ENCODE peak calls at places on chromosome 12, in nine cellular contexts. One of them, this sample, is unnamed.

GRCh38 chr12:32051511-32052299 is 54.9 kb upstream of the BICD1 start:
- DNase-seq in tibial artery: no peak
- DNase-seq in dorsolateral prefrontal cortex: no peak
- DNase-seq in cardiac fibroblast: peak
- DNase-seq in ovary: no peak
- DNase-seq in HCT116: peak
- DNase-seq in fibroblast of mammary gland: peak
- DNase-seq in left ventricle myocardium inferior: no peak
- DNase-seq in epithelial cell of esophagus: peak
- DNase-seq in this sample: peak

GRCh38 chr12:120936197-120936596 is 32.0 kb upstream of the SPPL3 start:
- DNase-seq in tibial artery: peak
- DNase-seq in dorsolateral prefrontal cortex: no peak
- DNase-seq in cardiac fibroblast: no peak
- DNase-seq in ovary: no peak
- DNase-seq in HCT116: no peak
- DNase-seq in fibroblast of mammary gland: no peak
- DNase-seq in left ventricle myocardium inferior: peak
- DNase-seq in epithelial cell of esophagus: no peak
- DNase-seq in this sample: no peak

GRCh38 chr12:14769837-14770494 is 33.3 kb downstream of the WBP11 start:
- DNase-seq in tibial artery: peak
- DNase-seq in dorsolateral prefrontal cortex: peak
- DNase-seq in cardiac fibroblast: peak
- DNase-seq in ovary: peak
- DNase-seq in HCT116: peak
- DNase-seq in fibroblast of mammary gland: peak
- DNase-seq in left ventricle myocardium inferior: peak
- DNase-seq in epithelial cell of esophagus: peak
- DNase-seq in this sample: peak

GRCh38 chr12:80332827-80333226 is 111.2 kb upstream of the PTPRQ start:
- DNase-seq in tibial artery: no peak
- DNase-seq in dorsolateral prefrontal cortex: no peak
- DNase-seq in cardiac fibroblast: no peak
- DNase-seq in ovary: no peak
- DNase-seq in HCT116: no peak
- DNase-seq in fibroblast of mammary gland: no peak
- DNase-seq in left ventricle myocardium inferior: no peak
- DNase-seq in epithelial cell of esophagus: no peak
- DNase-seq in this sample: no peak

GRCh38 chr12:79664518-79664917 is 26.2 kb downstream of the PAWR start:
- DNase-seq in tibial artery: no peak
- DNase-seq in dorsolateral prefrontal cortex: no peak
- DNase-seq in cardiac fibroblast: no peak
- DNase-seq in ovary: no peak
- DNase-seq in HCT116: no peak
- DNase-seq in fibroblast of mammary gland: no peak
- DNase-seq in left ventricle myocardium inferior: no peak
- DNase-seq in epithelial cell of esophagus: no peak
- DNase-seq in this sample: no peak

GRCh38 chr12:99767809-99768208 is 120.3 kb downstream of the GARIN6 start:
- DNase-seq in tibial artery: no peak
- DNase-seq in dorsolateral prefrontal cortex: no peak
- DNase-seq in cardiac fibroblast: peak
- DNase-seq in ovary: no peak
- DNase-seq in HCT116: peak
- DNase-seq in fibroblast of mammary gland: peak
- DNase-seq in left ventricle myocardium inferior: no peak
- DNase-seq in epithelial cell of esophagus: peak
- DNase-seq in this sample: no peak

GRCh38 chr12:27498159-27498558 is 25.8 kb upstream of the PPFIBP1 start:
- DNase-seq in tibial artery: no peak
- DNase-seq in dorsolateral prefrontal cortex: no peak
- DNase-seq in cardiac fibroblast: no peak
- DNase-seq in ovary: no peak
- DNase-seq in HCT116: no peak
- DNase-seq in fibroblast of mammary gland: no peak
- DNase-seq in left ventricle myocardium inferior: no peak
- DNase-seq in epithelial cell of esophagus: no peak
- DNase-seq in this sample: no peak

GRCh38 chr12:2688381-2688881 is 106.3 kb upstream of the FKBP4 start:
- DNase-seq in tibial artery: no peak
- DNase-seq in dorsolateral prefrontal cortex: no peak
- DNase-seq in cardiac fibroblast: no peak
- DNase-seq in ovary: no peak
- DNase-seq in HCT116: no peak
- DNase-seq in fibroblast of mammary gland: no peak
- DNase-seq in left ventricle myocardium inferior: no peak
- DNase-seq in epithelial cell of esophagus: no peak
- DNase-seq in this sample: no peak

GRCh38 chr12:15001733-15002471 is 29.1 kb downstream of the PDE6H start:
- DNase-seq in tibial artery: peak
- DNase-seq in dorsolateral prefrontal cortex: peak
- DNase-seq in cardiac fibroblast: peak
- DNase-seq in ovary: peak
- DNase-seq in HCT116: no peak
- DNase-seq in fibroblast of mammary gland: peak
- DNase-seq in left ventricle myocardium inferior: peak
- DNase-seq in epithelial cell of esophagus: peak
- DNase-seq in this sample: no peak

GRCh38 chr12:69059465-69060457 is 126.8 kb upstream of the CPM start:
- DNase-seq in tibial artery: no peak
- DNase-seq in dorsolateral prefrontal cortex: no peak
- DNase-seq in cardiac fibroblast: peak
- DNase-seq in ovary: no peak
- DNase-seq in HCT116: peak
- DNase-seq in fibroblast of mammary gland: peak
- DNase-seq in left ventricle myocardium inferior: no peak
- DNase-seq in epithelial cell of esophagus: peak
- DNase-seq in this sample: peak

DNA sequence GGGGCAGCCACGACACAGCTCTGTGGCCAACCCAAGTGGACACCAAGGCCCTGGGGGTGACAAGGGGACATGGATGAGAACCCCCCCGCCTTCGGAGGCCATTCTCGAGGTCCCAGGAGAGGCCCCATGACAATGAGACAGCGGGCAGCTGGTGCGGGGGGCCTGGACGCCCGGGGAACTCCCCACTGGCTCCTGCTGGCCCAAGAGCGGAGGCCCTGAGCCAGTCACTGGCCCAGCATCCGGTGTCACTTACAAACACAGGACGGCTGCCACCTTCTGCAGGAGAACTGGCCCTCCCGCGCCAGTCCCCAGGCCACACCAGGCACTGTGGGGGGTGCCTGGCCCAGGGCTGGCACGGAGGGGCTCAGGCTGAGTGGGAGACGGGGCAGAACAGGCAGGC is 51.4 kb downstream of the NCOR2 start:
- DNase-seq in tibial artery: no peak
- DNase-seq in dorsolateral prefrontal cortex: no peak
- DNase-seq in cardiac fibroblast: no peak
- DNase-seq in ovary: no peak
- DNase-seq in HCT116: no peak
- DNase-seq in fibroblast of mammary gland: no peak
- DNase-seq in left ventricle myocardium inferior: no peak
- DNase-seq in epithelial cell of esophagus: no peak
- DNase-seq in this sample: no peak
- H3K4me3 ChIP-seq in tibial artery: no peak
- H3K4me3 ChIP-seq in dorsolateral prefrontal cortex: peak
- H3K4me3 ChIP-seq in cardiac fibroblast: no peak
- H3K4me3 ChIP-seq in ovary: no peak
- H3K4me3 ChIP-seq in HCT116: no peak
- H3K4me3 ChIP-seq in fibroblast of mammary gland: no peak
- H3K4me3 ChIP-seq in left ventricle myocardium inferior: peak
- H3K4me3 ChIP-seq in epithelial cell of esophagus: no peak
- H3K4me3 ChIP-seq in this sample: no peak

GRCh38 chr12:107017042-107017441 is 30.1 kb upstream of the MTERF2 start:
- DNase-seq in tibial artery: no peak
- DNase-seq in dorsolateral prefrontal cortex: no peak
- DNase-seq in cardiac fibroblast: no peak
- DNase-seq in ovary: no peak
- DNase-seq in HCT116: no peak
- DNase-seq in fibroblast of mammary gland: no peak
- DNase-seq in left ventricle myocardium inferior: no peak
- DNase-seq in epithelial cell of esophagus: no peak
- DNase-seq in this sample: no peak

GRCh38 chr12:107019546-107019945 is 32.6 kb upstream of the MTERF2 start:
- DNase-seq in tibial artery: no peak
- DNase-seq in dorsolateral prefrontal cortex: no peak
- DNase-seq in cardiac fibroblast: no peak
- DNase-seq in ovary: no peak
- DNase-seq in HCT116: no peak
- DNase-seq in fibroblast of mammary gland: no peak
- DNase-seq in left ventricle myocardium inferior: no peak
- DNase-seq in epithelial cell of esophagus: no peak
- DNase-seq in this sample: no peak

GRCh38 chr12:107011519-107011918 is 24.6 kb upstream of the MTERF2 start:
- DNase-seq in tibial artery: no peak
- DNase-seq in dorsolateral prefrontal cortex: no peak
- DNase-seq in cardiac fibroblast: no peak
- DNase-seq in ovary: no peak
- DNase-seq in HCT116: no peak
- DNase-seq in fibroblast of mammary gland: no peak
- DNase-seq in left ventricle myocardium inferior: no peak
- DNase-seq in epithelial cell of esophagus: no peak
- DNase-seq in this sample: no peak

GRCh38 chr12:107012736-107013425 is 25.9 kb upstream of the MTERF2 start:
- DNase-seq in tibial artery: no peak
- DNase-seq in dorsolateral prefrontal cortex: no peak
- DNase-seq in cardiac fibroblast: no peak
- DNase-seq in ovary: no peak
- DNase-seq in HCT116: no peak
- DNase-seq in fibroblast of mammary gland: no peak
- DNase-seq in left ventricle myocardium inferior: no peak
- DNase-seq in epithelial cell of esophagus: no peak
- DNase-seq in this sample: no peak

DNA sequence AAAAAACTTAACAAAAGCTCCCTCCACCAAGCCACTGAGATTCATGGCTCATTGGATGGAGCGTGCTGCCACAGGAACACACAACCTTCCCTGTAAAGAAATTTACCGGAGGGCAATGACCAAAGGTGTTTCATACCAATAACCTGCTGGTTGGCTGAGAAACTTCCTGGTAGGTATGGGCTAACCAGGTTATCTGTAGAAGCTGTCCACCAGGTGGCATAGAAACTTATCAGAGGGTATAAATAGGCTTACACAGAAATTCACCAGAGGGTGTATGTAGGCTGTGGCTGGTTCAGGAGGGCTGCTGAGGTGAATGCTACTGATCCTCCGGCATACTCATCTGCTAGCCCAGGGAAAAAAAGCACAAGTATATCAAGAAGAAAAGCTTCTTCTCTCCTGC is 27.1 kb upstream of the MTERF2 start:
- DNase-seq in tibial artery: no peak
- DNase-seq in dorsolateral prefrontal cortex: no peak
- DNase-seq in cardiac fibroblast: no peak
- DNase-seq in ovary: no peak
- DNase-seq in HCT116: peak
- DNase-seq in fibroblast of mammary gland: no peak
- DNase-seq in left ventricle myocardium inferior: no peak
- DNase-seq in epithelial cell of esophagus: peak
- DNase-seq in this sample: no peak
- TF ChIP-seq CTCF in tibial artery: no peak
- TF ChIP-seq CTCF in dorsolateral prefrontal cortex: no peak
- TF ChIP-seq CTCF in cardiac fibroblast: no peak
- TF ChIP-seq CTCF in ovary: no peak
- TF ChIP-seq CTCF in HCT116: peak
- TF ChIP-seq CTCF in fibroblast of mammary gland: no peak
- TF ChIP-seq CTCF in left ventricle myocardium inferior: peak
- TF ChIP-seq CTCF in epithelial cell of esophagus: peak
- TF ChIP-seq CTCF in this sample: no peak

GRCh38 chr12:65653321-65653720 is 171.0 kb upstream of the HMGA2 start:
- DNase-seq in tibial artery: no peak
- DNase-seq in dorsolateral prefrontal cortex: no peak
- DNase-seq in cardiac fibroblast: no peak
- DNase-seq in ovary: no peak
- DNase-seq in HCT116: no peak
- DNase-seq in fibroblast of mammary gland: no peak
- DNase-seq in left ventricle myocardium inferior: no peak
- DNase-seq in epithelial cell of esophagus: no peak
- DNase-seq in this sample: no peak

GRCh38 chr12:65656156-65656885 is 168.0 kb upstream of the HMGA2 start:
- DNase-seq in tibial artery: no peak
- DNase-seq in dorsolateral prefrontal cortex: no peak
- DNase-seq in cardiac fibroblast: no peak
- DNase-seq in ovary: no peak
- DNase-seq in HCT116: no peak
- DNase-seq in fibroblast of mammary gland: peak
- DNase-seq in left ventricle myocardium inferior: no peak
- DNase-seq in epithelial cell of esophagus: no peak
- DNase-seq in this sample: peak

GRCh38 chr12:65656904-65657351 is 167.4 kb upstream of the HMGA2 start:
- DNase-seq in tibial artery: no peak
- DNase-seq in dorsolateral prefrontal cortex: no peak
- DNase-seq in cardiac fibroblast: peak
- DNase-seq in ovary: no peak
- DNase-seq in HCT116: peak
- DNase-seq in fibroblast of mammary gland: peak
- DNase-seq in left ventricle myocardium inferior: no peak
- DNase-seq in epithelial cell of esophagus: peak
- DNase-seq in this sample: peak

GRCh38 chr12:65654230-65654629 is 170.1 kb upstream of the HMGA2 start:
- DNase-seq in tibial artery: no peak
- DNase-seq in dorsolateral prefrontal cortex: no peak
- DNase-seq in cardiac fibroblast: no peak
- DNase-seq in ovary: no peak
- DNase-seq in HCT116: no peak
- DNase-seq in fibroblast of mammary gland: no peak
- DNase-seq in left ventricle myocardium inferior: no peak
- DNase-seq in epithelial cell of esophagus: no peak
- DNase-seq in this sample: no peak

DNA sequence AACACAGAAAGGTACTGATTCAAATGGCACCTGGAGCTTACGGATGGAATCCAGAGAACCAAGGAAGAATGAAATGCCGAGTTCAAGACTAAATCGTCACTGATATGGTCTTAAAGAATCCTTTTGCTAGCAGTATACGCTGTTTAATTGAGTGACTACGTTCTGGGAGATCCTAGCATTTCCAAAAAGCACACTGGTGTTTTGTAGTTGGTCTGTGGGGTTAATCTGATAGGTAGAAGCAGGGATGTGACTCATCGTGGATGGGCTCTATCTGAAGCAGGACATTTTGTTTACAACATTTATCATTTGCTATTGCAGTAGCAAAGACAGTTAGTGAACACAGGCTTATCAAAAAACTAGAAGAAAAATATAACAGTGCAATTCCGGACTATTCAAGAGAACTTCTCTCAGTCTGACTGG is 169.2 kb upstream of the HMGA2 start:
- DNase-seq in tibial artery: no peak
- DNase-seq in dorsolateral prefrontal cortex: no peak
- DNase-seq in cardiac fibroblast: peak
- DNase-seq in ovary: no peak
- DNase-seq in HCT116: no peak
- DNase-seq in fibroblast of mammary gland: peak
- DNase-seq in left ventricle myocardium inferior: no peak
- DNase-seq in epithelial cell of esophagus: no peak
- DNase-seq in this sample: peak
- H3K4me3 ChIP-seq in tibial artery: no peak
- H3K4me3 ChIP-seq in dorsolateral prefrontal cortex: no peak
- H3K4me3 ChIP-seq in cardiac fibroblast: no peak
- H3K4me3 ChIP-seq in ovary: no peak
- H3K4me3 ChIP-seq in HCT116: no peak
- H3K4me3 ChIP-seq in fibroblast of mammary gland: no peak
- H3K4me3 ChIP-seq in left ventricle myocardium inferior: no peak
- H3K4me3 ChIP-seq in epithelial cell of esophagus: no peak
- H3K4me3 ChIP-seq in this sample: no peak

GRCh38 chr12:3967556-3968160 is 94.5 kb upstream of the PARP11 start:
- DNase-seq in tibial artery: no peak
- DNase-seq in dorsolateral prefrontal cortex: no peak
- DNase-seq in cardiac fibroblast: no peak
- DNase-seq in ovary: no peak
- DNase-seq in HCT116: no peak
- DNase-seq in fibroblast of mammary gland: no peak
- DNase-seq in left ventricle myocardium inferior: no peak
- DNase-seq in epithelial cell of esophagus: no peak
- DNase-seq in this sample: no peak
- TF ChIP-seq CTCF in tibial artery: no peak
- TF ChIP-seq CTCF in dorsolateral prefrontal cortex: no peak
- TF ChIP-seq CTCF in cardiac fibroblast: no peak
- TF ChIP-seq CTCF in ovary: no peak
- TF ChIP-seq CTCF in HCT116: no peak
- TF ChIP-seq CTCF in fibroblast of mammary gland: no peak
- TF ChIP-seq CTCF in left ventricle myocardium inferior: no peak
- TF ChIP-seq CTCF in epithelial cell of esophagus: no peak
- TF ChIP-seq CTCF in this sample: no peak